ENCODE peak calls at places on chromosome 18, in six cellular contexts. T is sigmoid colon, H is HCT116, M is neural progenitor cell, L is heart right ventricle, U is A549. A is an unnamed sample. For H3K4me1, the result is how much of the 10 kb centered on the place peaks cover.

GRCh38 chr18:13762690-13763439 is 36.4 kb downstream of the RNMT start:
- DNase-seq in H (no peak), U (no peak), M (no peak), L (peak), T (no peak), A (no peak)

GRCh38 chr18:36389811-36390581 is 92.5 kb downstream of the FHOD3 start:
- DNase-seq in L (peak), H (no peak), M (no peak), U (no peak), T (no peak), A (no peak)

GRCh38 chr18:79526468-79527460 is 131.0 kb downstream of the NFATC1 start:
- DNase-seq in M (no peak), U (no peak), T (peak), L (peak), H (no peak), A (no peak)

GRCh38 chr18:71047882-71048281 is 759.0 kb downstream of the SOCS6 start:
- DNase-seq in M (no peak), H (no peak), T (no peak), L (no peak), U (no peak), A (no peak)

GRCh38 chr18:9184998-9185613 is 48.5 kb downstream of the ANKRD12 start:
- DNase-seq in M (no peak), U (no peak), H (no peak), L (no peak), T (no peak), A (peak)

GRCh38 chr18:80189197-80189865 is 58.0 kb downstream of the PARD6G start:
- DNase-seq in M (no peak), L (no peak), T (no peak), H (no peak), U (no peak), A (no peak)

GRCh38 chr18:35172009-35172408 is 68.8 kb upstream of the ZNF397 start:
- DNase-seq in M (no peak), H (no peak), T (no peak), U (no peak), L (no peak), A (no peak)

GRCh38 chr18:2902327-2902726 is 55.5 kb downstream of the EMILIN2 start:
- DNase-seq in T (no peak), U (no peak), L (no peak), M (no peak), H (no peak), A (no peak)

GRCh38 chr18:7559709-7560319 is 7.3 kb upstream of the PTPRM start:
- DNase-seq in L (no peak), U (no peak), M (no peak), H (no peak), T (no peak), A (no peak)

GRCh38 chr18:8121942-8122480 is 487.2 kb upstream of the RAB12 start:
- DNase-seq in T (no peak), U (peak), L (no peak), H (peak), M (no peak), A (no peak)

GRCh38 chr18:73908323-73908722 is 239.3 kb downstream of the FBXO15 start:
- DNase-seq in M (peak), U (peak), H (no peak), T (no peak), L (peak), A (no peak)

GRCh38 chr18:22346342-22346967 is 71.3 kb downstream of the CTAGE1 start:
- DNase-seq in M (no peak), H (no peak), L (peak), T (no peak), U (no peak), A (peak)

DNA sequence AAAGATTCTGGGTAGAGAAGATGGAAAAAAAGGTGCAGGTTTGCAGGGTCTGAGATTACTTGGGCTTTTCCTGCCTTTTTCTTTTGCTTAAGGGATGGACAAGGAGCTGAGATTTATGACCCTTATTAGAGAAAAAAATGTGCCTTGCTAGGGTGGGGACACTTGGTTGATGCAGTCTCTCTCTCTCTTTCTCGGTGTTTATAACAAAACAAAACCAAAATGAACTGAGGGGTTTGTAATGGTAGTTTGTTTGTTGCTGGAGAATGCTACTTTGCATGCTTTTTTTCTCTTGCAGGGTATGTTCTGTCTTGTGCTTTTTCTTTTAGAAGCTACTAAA is 300 bp downstream of the ZNF532 start:
- DNase-seq in H (no peak), U (no peak), M (no peak), T (no peak), L (no peak), A (no peak)
- H3K4me1 ChIP-seq in H (under half), U (under half), M (half or more), T (half or more), L (half or more), A (under half)

GRCh38 chr18:23835506-23835905 is 146.3 kb downstream of the LAMA3 start:
- DNase-seq in H (no peak), M (no peak), L (no peak), U (no peak), T (no peak), A (no peak)

GRCh38 chr18:23837591-23837990 is 148.3 kb downstream of the LAMA3 start:
- DNase-seq in L (no peak), U (no peak), T (no peak), H (no peak), M (no peak), A (no peak)

GRCh38 chr18:23833714-23834113 is 144.5 kb downstream of the LAMA3 start:
- DNase-seq in M (no peak), T (no peak), U (no peak), H (no peak), L (no peak), A (no peak)

GRCh38 chr18:23838233-23838632 is 149.0 kb downstream of the LAMA3 start:
- DNase-seq in U (no peak), T (no peak), M (no peak), L (no peak), H (no peak), A (no peak)

GRCh38 chr18:23835076-23835475 is 145.8 kb downstream of the LAMA3 start:
- DNase-seq in M (no peak), T (no peak), L (no peak), U (no peak), H (no peak), A (no peak)
- H3K4me3 ChIP-seq in M (no peak), T (no peak), L (no peak), U (no peak), H (no peak), A (no peak)

DNA sequence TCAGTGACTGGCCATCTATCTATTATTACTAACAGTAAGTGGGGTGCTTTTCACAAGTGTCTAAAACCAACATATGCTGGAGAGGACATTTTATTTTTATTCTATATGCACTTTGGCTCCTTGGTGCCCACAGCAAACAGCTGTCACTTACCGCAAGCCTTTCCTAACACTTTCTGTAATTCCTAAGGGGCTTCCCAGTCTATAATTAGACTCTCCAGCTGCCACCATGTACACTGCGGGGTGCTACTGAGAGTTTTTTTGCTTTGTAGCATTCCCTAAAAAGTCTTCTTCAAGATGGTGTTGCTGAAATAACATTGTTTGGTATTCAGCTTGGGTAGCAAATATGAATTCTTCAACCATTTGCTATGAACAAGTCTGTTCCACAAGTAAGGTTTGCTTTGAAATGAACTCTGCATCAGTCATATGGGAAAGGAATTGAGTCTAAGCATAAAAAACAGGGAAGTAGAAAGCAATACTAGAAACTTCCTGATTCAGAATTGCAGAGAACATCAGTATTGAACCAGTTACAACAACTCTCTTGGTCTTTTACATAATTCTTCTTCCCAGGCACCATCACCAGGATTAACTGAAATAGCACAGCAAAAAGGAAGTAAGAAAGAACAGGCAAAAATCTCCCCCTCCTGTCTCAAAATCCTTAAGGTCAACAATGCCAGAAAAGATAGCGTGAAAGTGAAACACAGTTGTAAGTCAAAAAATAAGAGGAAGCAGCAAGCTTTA is 28.6 kb downstream of the EPB41L3 start:
- DNase-seq in H (no peak), T (no peak), M (no peak), U (no peak), L (no peak), A (peak)
- H3K4me1 ChIP-seq in H (under half), T (under half), M (under half), U (under half), L (half or more), A (under half)

GRCh38 chr18:47109049-47109448 is 41.3 kb downstream of the HDHD2 start:
- DNase-seq in M (peak), H (no peak), L (no peak), T (no peak), U (no peak), A (no peak)

GRCh38 chr18:47109720-47110119 is 40.6 kb downstream of the HDHD2 start:
- DNase-seq in U (no peak), L (no peak), H (no peak), M (no peak), T (no peak), A (no peak)

GRCh38 chr18:47108373-47108772 is 41.9 kb downstream of the HDHD2 start:
- DNase-seq in L (no peak), T (no peak), U (no peak), M (peak), H (no peak), A (no peak)

GRCh38 chr18:47113796-47114540 is 36.3 kb downstream of the HDHD2 start:
- DNase-seq in L (no peak), H (no peak), T (no peak), M (peak), U (no peak), A (no peak)

GRCh38 chr18:47110875-47111274 is 39.4 kb downstream of the HDHD2 start:
- DNase-seq in U (no peak), M (no peak), T (no peak), H (no peak), L (no peak), A (no peak)
- H3K4me3 ChIP-seq in U (no peak), M (no peak), T (no peak), H (no peak), L (no peak), A (no peak)

GRCh38 chr18:75390854-75391253 is 36.6 kb downstream of the SMIM21 start:
- DNase-seq in U (no peak), H (no peak), M (no peak), T (no peak), L (no peak), A (no peak)
- H3K4me1 ChIP-seq in U (under half), H (under half), M (under half), T (under half), L (under half), A (under half)

GRCh38 chr18:47930844-47931706 is 616 bp upstream of the SMAD2 start:
- DNase-seq in M (peak), U (peak), L (peak), T (peak), H (peak), A (peak)
- H3K4me3 ChIP-seq in M (peak), U (peak), L (peak), T (peak), H (peak), A (peak)

GRCh38 chr18:12372406-12372805 is 4.6 kb downstream of the AFG3L2 start:
- DNase-seq in L (no peak), T (no peak), H (no peak), M (no peak), U (no peak), A (no peak)
- H3K4me1 ChIP-seq in L (under half), T (under half), H (under half), M (under half), U (under half), A (under half)

GRCh38 chr18:78526275-78526674 is 453.3 kb upstream of the SALL3 start:
- DNase-seq in T (no peak), L (no peak), U (no peak), H (no peak), M (no peak), A (no peak)
- H3K4me3 ChIP-seq in T (no peak), L (no peak), U (no peak), H (no peak), M (no peak), A (no peak)